ENCODE peak calls at places on chromosome 13, in seven cellular contexts. One of them, this sample, is unnamed.

GRCh38 chr13:56735537-56735942 is 405.2 kb upstream of the PRR20A start:
- DNase-seq in thoracic aorta: no peak
- DNase-seq in IMR-90: no peak
- DNase-seq in endothelial cell: peak; percentile 62
- DNase-seq in BJ: no peak
- DNase-seq in PC-3: no peak
- DNase-seq in sigmoid colon: peak; percentile 46
- DNase-seq in this sample: no peak

GRCh38 chr13:89688908-89689307 is 1658.6 kb upstream of the MIR17HG start:
- DNase-seq in sigmoid colon: no peak
- DNase-seq in IMR-90: no peak
- DNase-seq in PC-3: no peak
- DNase-seq in endothelial cell: no peak
- DNase-seq in thoracic aorta: no peak
- DNase-seq in BJ: no peak
- DNase-seq in this sample: no peak

GRCh38 chr13:113538689-113539058 is 45.9 kb upstream of the TFDP1 start:
- DNase-seq in endothelial cell: no peak
- DNase-seq in BJ: no peak
- DNase-seq in PC-3: peak; percentile 69
- DNase-seq in thoracic aorta: no peak
- DNase-seq in sigmoid colon: peak; percentile 42
- DNase-seq in IMR-90: no peak
- DNase-seq in this sample: no peak

GRCh38 chr13:97879646-97880297 is 73.7 kb upstream of the IPO5 start:
- DNase-seq in sigmoid colon: no peak
- DNase-seq in BJ: peak; percentile 81
- DNase-seq in PC-3: peak; percentile 87
- DNase-seq in endothelial cell: no peak
- DNase-seq in thoracic aorta: no peak
- DNase-seq in IMR-90: peak; percentile 91
- DNase-seq in this sample: peak; percentile 90

GRCh38 chr13:101149735-101150380 is 266.4 kb downstream of the NALCN start:
- DNase-seq in BJ: no peak
- DNase-seq in endothelial cell: peak; percentile 26
- DNase-seq in IMR-90: peak; percentile 66
- DNase-seq in thoracic aorta: no peak
- DNase-seq in PC-3: peak; percentile 37
- DNase-seq in sigmoid colon: no peak
- DNase-seq in this sample: peak; percentile 51

GRCh38 chr13:111865826-111866225 is 201.1 kb upstream of the SOX1 start:
- DNase-seq in PC-3: no peak
- DNase-seq in sigmoid colon: no peak
- DNase-seq in endothelial cell: no peak
- DNase-seq in thoracic aorta: no peak
- DNase-seq in BJ: no peak
- DNase-seq in IMR-90: no peak
- DNase-seq in this sample: no peak

GRCh38 chr13:40328091-40328490 is 338.4 kb downstream of the FOXO1 start:
- DNase-seq in PC-3: peak; percentile 39
- DNase-seq in BJ: no peak
- DNase-seq in thoracic aorta: no peak
- DNase-seq in IMR-90: no peak
- DNase-seq in endothelial cell: no peak
- DNase-seq in sigmoid colon: no peak
- DNase-seq in this sample: no peak

GRCh38 chr13:70829748-70830147 is 721.5 kb upstream of the KLHL1 start:
- DNase-seq in PC-3: no peak
- DNase-seq in BJ: no peak
- DNase-seq in thoracic aorta: no peak
- DNase-seq in sigmoid colon: no peak
- DNase-seq in endothelial cell: no peak
- DNase-seq in IMR-90: no peak
- DNase-seq in this sample: no peak

GRCh38 chr13:110330491-110331001 is 23.5 kb downstream of the COL4A2 start:
- DNase-seq in sigmoid colon: peak; percentile 66
- DNase-seq in IMR-90: peak; percentile 83
- DNase-seq in PC-3: no peak
- DNase-seq in BJ: no peak
- DNase-seq in endothelial cell: no peak
- DNase-seq in thoracic aorta: no peak
- DNase-seq in this sample: peak; percentile 64

GRCh38 chr13:19154843-19155242 is 26.8 kb downstream of the TUBA3C start:
- DNase-seq in PC-3: no peak
- DNase-seq in thoracic aorta: no peak
- DNase-seq in endothelial cell: no peak
- DNase-seq in BJ: no peak
- DNase-seq in IMR-90: no peak
- DNase-seq in sigmoid colon: no peak
- DNase-seq in this sample: no peak

GRCh38 chr13:99211421-99212035 is 10.9 kb downstream of the UBAC2 start:
- DNase-seq in BJ: no peak
- DNase-seq in endothelial cell: no peak
- DNase-seq in thoracic aorta: no peak
- DNase-seq in PC-3: no peak
- DNase-seq in sigmoid colon: no peak
- DNase-seq in IMR-90: no peak
- DNase-seq in this sample: no peak

GRCh38 chr13:109712187-109712601 is 74.2 kb downstream of the IRS2 start:
- DNase-seq in endothelial cell: no peak
- DNase-seq in sigmoid colon: no peak
- DNase-seq in PC-3: no peak
- DNase-seq in IMR-90: no peak
- DNase-seq in BJ: no peak
- DNase-seq in thoracic aorta: no peak
- DNase-seq in this sample: no peak

GRCh38 chr13:95624020-95624419 is 20.5 kb downstream of the DZIP1 start:
- DNase-seq in thoracic aorta: no peak
- DNase-seq in IMR-90: peak; percentile 64
- DNase-seq in sigmoid colon: no peak
- DNase-seq in BJ: no peak
- DNase-seq in endothelial cell: peak; percentile 45
- DNase-seq in PC-3: peak; percentile 58
- DNase-seq in this sample: peak; percentile 54

GRCh38 chr13:97386832-97387486 is 47.0 kb upstream of the RAP2A start:
- DNase-seq in endothelial cell: no peak
- DNase-seq in thoracic aorta: no peak
- DNase-seq in PC-3: no peak
- DNase-seq in IMR-90: no peak
- DNase-seq in sigmoid colon: peak; percentile 66
- DNase-seq in BJ: no peak
- DNase-seq in this sample: no peak

GRCh38 chr13:48533207-48533499 is 273 bp upstream of the RCBTB2 start:
- DNase-seq in thoracic aorta: no peak
- DNase-seq in IMR-90: no peak
- DNase-seq in endothelial cell: no peak
- DNase-seq in sigmoid colon: no peak
- DNase-seq in BJ: no peak
- DNase-seq in PC-3: no peak
- DNase-seq in this sample: no peak

GRCh38 chr13:73060251-73061160 is 1.7 kb downstream of the KLF5 start:
- DNase-seq in BJ: no peak
- DNase-seq in endothelial cell: no peak
- DNase-seq in sigmoid colon: no peak
- DNase-seq in PC-3: peak; percentile 60
- DNase-seq in IMR-90: peak; percentile 82
- DNase-seq in thoracic aorta: no peak
- DNase-seq in this sample: peak; percentile 71

GRCh38 chr13:76813874-76814273 is 72.3 kb downstream of the KCTD12 start:
- DNase-seq in IMR-90: no peak
- DNase-seq in PC-3: no peak
- DNase-seq in BJ: no peak
- DNase-seq in thoracic aorta: no peak
- DNase-seq in endothelial cell: no peak
- DNase-seq in sigmoid colon: no peak
- DNase-seq in this sample: no peak

GRCh38 chr13:21557995-21558394 is 46.0 kb downstream of the MICU2 start:
- DNase-seq in thoracic aorta: no peak
- DNase-seq in BJ: no peak
- DNase-seq in IMR-90: no peak
- DNase-seq in sigmoid colon: no peak
- DNase-seq in endothelial cell: peak; percentile 8
- DNase-seq in PC-3: peak; percentile 51
- DNase-seq in this sample: no peak

GRCh38 chr13:103371271-103371670 is 305.1 kb upstream of the SLC10A2 start:
- DNase-seq in thoracic aorta: no peak
- DNase-seq in endothelial cell: no peak
- DNase-seq in sigmoid colon: no peak
- DNase-seq in BJ: no peak
- DNase-seq in PC-3: peak; percentile 2
- DNase-seq in IMR-90: no peak
- DNase-seq in this sample: peak; percentile 81

GRCh38 chr13:34025746-34026145 is 207.8 kb downstream of the RFC3 start:
- DNase-seq in PC-3: peak; percentile 76
- DNase-seq in BJ: peak; percentile 16
- DNase-seq in IMR-90: peak; percentile 8
- DNase-seq in thoracic aorta: no peak
- DNase-seq in sigmoid colon: no peak
- DNase-seq in endothelial cell: no peak
- DNase-seq in this sample: peak; percentile 73
- TF ChIP-seq CTCF in PC-3: no peak
- TF ChIP-seq CTCF in BJ: no peak
- TF ChIP-seq CTCF in IMR-90: no peak
- TF ChIP-seq CTCF in thoracic aorta: no peak
- TF ChIP-seq CTCF in sigmoid colon: no peak
- TF ChIP-seq CTCF in endothelial cell: no peak
- TF ChIP-seq CTCF in this sample: no peak

GRCh38 chr13:51912511-51913225 is 50.9 kb downstream of the CCDC70 start:
- DNase-seq in PC-3: no peak
- DNase-seq in sigmoid colon: no peak
- DNase-seq in IMR-90: no peak
- DNase-seq in endothelial cell: no peak
- DNase-seq in BJ: no peak
- DNase-seq in thoracic aorta: no peak
- DNase-seq in this sample: no peak

GRCh38 chr13:51910508-51910907 is 48.7 kb downstream of the CCDC70 start:
- DNase-seq in endothelial cell: no peak
- DNase-seq in BJ: no peak
- DNase-seq in sigmoid colon: no peak
- DNase-seq in IMR-90: no peak
- DNase-seq in PC-3: no peak
- DNase-seq in thoracic aorta: no peak
- DNase-seq in this sample: no peak

GRCh38 chr13:51913421-51914136 is 51.8 kb downstream of the CCDC70 start:
- DNase-seq in PC-3: no peak
- DNase-seq in endothelial cell: peak; percentile 20
- DNase-seq in IMR-90: no peak
- DNase-seq in sigmoid colon: no peak
- DNase-seq in BJ: no peak
- DNase-seq in thoracic aorta: no peak
- DNase-seq in this sample: no peak

GRCh38 chr13:51914137-51914493 is 52.3 kb downstream of the CCDC70 start:
- DNase-seq in PC-3: no peak
- DNase-seq in BJ: no peak
- DNase-seq in sigmoid colon: no peak
- DNase-seq in thoracic aorta: no peak
- DNase-seq in endothelial cell: no peak
- DNase-seq in IMR-90: no peak
- DNase-seq in this sample: no peak

DNA sequence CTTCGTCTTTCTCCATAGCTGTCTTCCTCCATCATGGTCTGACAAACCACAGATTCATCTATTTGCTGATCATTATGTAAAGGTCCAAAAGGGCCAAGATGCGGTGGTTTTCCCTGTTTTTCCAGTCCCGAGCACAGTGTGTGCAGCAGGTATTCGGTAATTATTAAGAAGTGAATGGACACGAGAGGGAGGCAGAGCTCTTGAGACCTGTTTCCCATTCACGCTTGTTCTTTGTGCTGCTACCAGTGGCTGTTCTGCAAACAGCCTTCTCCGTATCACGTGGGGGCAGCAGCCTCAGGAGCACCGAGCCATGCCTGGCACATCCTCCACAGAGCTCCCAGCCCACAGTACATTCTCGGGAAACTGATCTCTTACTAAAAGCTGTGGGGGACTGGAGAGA is 50.3 kb downstream of the CCDC70 start:
- DNase-seq in BJ: no peak
- DNase-seq in PC-3: peak; percentile 52
- DNase-seq in endothelial cell: no peak
- DNase-seq in IMR-90: no peak
- DNase-seq in thoracic aorta: no peak
- DNase-seq in sigmoid colon: no peak
- DNase-seq in this sample: no peak
- TF ChIP-seq CTCF in BJ: no peak
- TF ChIP-seq CTCF in PC-3: peak; percentile 44
- TF ChIP-seq CTCF in endothelial cell: no peak
- TF ChIP-seq CTCF in IMR-90: no peak
- TF ChIP-seq CTCF in thoracic aorta: no peak
- TF ChIP-seq CTCF in sigmoid colon: no peak
- TF ChIP-seq CTCF in this sample: no peak

DNA sequence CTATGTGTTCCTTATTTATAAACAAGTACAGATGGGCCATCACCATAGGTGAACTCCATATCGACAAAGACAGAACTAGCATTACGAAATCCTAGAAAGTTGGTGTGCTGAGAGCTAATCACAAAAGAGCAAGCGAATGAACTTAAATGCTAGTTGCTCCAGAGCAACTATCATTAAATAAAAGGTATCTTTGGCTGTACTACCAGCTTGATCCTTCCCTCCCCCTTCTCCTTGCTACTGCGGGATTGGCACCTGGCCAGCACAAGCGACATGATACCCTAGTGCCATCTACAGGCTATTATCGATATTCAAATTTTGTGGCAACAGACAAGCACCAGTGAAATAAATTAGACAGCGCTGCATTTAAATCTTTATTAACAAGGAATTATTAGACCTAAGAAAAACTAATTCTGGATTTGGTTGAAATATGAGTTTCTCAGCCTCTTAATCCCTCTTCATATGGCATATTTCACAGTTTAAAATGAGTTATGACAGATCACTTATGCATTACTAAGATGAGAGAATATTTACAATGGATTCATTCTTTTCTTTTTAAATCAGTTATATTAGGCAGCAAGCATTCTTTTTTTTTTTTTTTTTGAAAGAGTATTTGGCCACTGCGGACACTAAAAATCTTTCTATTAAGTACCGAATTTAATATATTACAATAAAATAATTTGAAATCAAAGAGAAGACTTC is 5.8 kb downstream of the PCDH9 start:
- DNase-seq in thoracic aorta: peak; percentile 33
- DNase-seq in PC-3: peak; percentile 69
- DNase-seq in sigmoid colon: peak; percentile 92
- DNase-seq in IMR-90: peak; percentile 82
- DNase-seq in endothelial cell: peak; percentile 64
- DNase-seq in BJ: peak; percentile 18
- DNase-seq in this sample: peak; percentile 89
- TF ChIP-seq CTCF in thoracic aorta: peak; percentile 55
- TF ChIP-seq CTCF in PC-3: peak; percentile 69
- TF ChIP-seq CTCF in sigmoid colon: peak; percentile 60
- TF ChIP-seq CTCF in IMR-90: peak; percentile 77
- TF ChIP-seq CTCF in endothelial cell: peak; percentile 38
- TF ChIP-seq CTCF in BJ: peak; percentile 63
- TF ChIP-seq CTCF in this sample: peak; percentile 59

DNA sequence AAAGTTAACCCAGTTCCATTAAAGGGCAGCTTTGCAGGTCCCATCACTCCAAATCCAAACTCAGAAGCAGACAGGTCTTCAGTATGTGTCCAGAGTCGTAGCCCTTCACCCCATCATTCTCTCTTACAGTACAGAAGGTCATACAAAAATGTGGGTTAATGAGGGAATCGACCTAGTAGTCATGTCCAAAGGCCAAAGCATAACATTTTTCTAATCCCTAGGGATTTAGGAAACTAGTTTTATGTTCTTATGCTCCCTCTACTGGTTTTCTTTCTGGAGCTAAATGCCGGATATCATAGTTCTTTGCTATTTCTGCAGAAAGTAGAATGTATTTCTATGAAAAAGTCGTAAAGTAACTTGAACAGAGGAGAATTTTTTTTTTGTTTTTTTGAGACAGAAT is 72.2 kb downstream of the DHRS12 start:
- DNase-seq in thoracic aorta: no peak
- DNase-seq in PC-3: peak; percentile 19
- DNase-seq in BJ: no peak
- DNase-seq in sigmoid colon: no peak
- DNase-seq in IMR-90: peak; percentile 54
- DNase-seq in endothelial cell: no peak
- DNase-seq in this sample: peak; percentile 56
- TF ChIP-seq CTCF in thoracic aorta: peak; percentile 53
- TF ChIP-seq CTCF in PC-3: peak; percentile 44
- TF ChIP-seq CTCF in BJ: peak; percentile 51
- TF ChIP-seq CTCF in sigmoid colon: no peak
- TF ChIP-seq CTCF in IMR-90: peak; percentile 53
- TF ChIP-seq CTCF in endothelial cell: no peak
- TF ChIP-seq CTCF in this sample: peak; percentile 47

This sample was measured in astrocyte of the spinal cord.